ENCODE peak calls at places on chromosomes 6 and 20, in nine cellular contexts. One of them, this sample, is unnamed.

GRCh38 chr6:166750125-166750793 is 123.2 kb upstream of the RPS6KA2 start:
- DNase-seq in CD4-positive, alpha-beta memory T cell: no peak
- DNase-seq in RWPE2: no peak
- DNase-seq in tibial artery: no peak
- DNase-seq in CD8-positive, alpha-beta memory T cell: no peak
- DNase-seq in heart left ventricle: no peak
- DNase-seq in thoracic aorta: no peak
- DNase-seq in lower lobe of right lung: no peak
- DNase-seq in cardiac muscle cell: no peak
- DNase-seq in this sample: no peak

GRCh38 chr6:120405947-120406346 is 928.3 kb downstream of the TBC1D32 start:
- DNase-seq in RWPE2: no peak
- DNase-seq in lower lobe of right lung: no peak
- DNase-seq in cardiac muscle cell: no peak
- DNase-seq in tibial artery: no peak
- DNase-seq in CD8-positive, alpha-beta memory T cell: no peak
- DNase-seq in thoracic aorta: no peak
- DNase-seq in CD4-positive, alpha-beta memory T cell: no peak
- DNase-seq in heart left ventricle: no peak
- DNase-seq in this sample: no peak

GRCh38 chr6:108118791-108119211 is 44.3 kb upstream of the OSTM1 start:
- DNase-seq in thoracic aorta: no peak
- DNase-seq in heart left ventricle: no peak
- DNase-seq in CD8-positive, alpha-beta memory T cell: no peak
- DNase-seq in cardiac muscle cell: no peak
- DNase-seq in tibial artery: no peak
- DNase-seq in CD4-positive, alpha-beta memory T cell: no peak
- DNase-seq in lower lobe of right lung: no peak
- DNase-seq in RWPE2: no peak
- DNase-seq in this sample: no peak

GRCh38 chr6:20565291-20565690 is 31.0 kb downstream of the CDKAL1 start:
- DNase-seq in tibial artery: no peak
- DNase-seq in RWPE2: no peak
- DNase-seq in CD4-positive, alpha-beta memory T cell: no peak
- DNase-seq in cardiac muscle cell: no peak
- DNase-seq in lower lobe of right lung: no peak
- DNase-seq in heart left ventricle: no peak
- DNase-seq in CD8-positive, alpha-beta memory T cell: no peak
- DNase-seq in thoracic aorta: no peak
- DNase-seq in this sample: no peak

GRCh38 chr20:15185322-15185721 is 847.9 kb upstream of the FLRT3 start:
- DNase-seq in heart left ventricle: no peak
- DNase-seq in CD4-positive, alpha-beta memory T cell: no peak
- DNase-seq in thoracic aorta: no peak
- DNase-seq in RWPE2: no peak
- DNase-seq in cardiac muscle cell: no peak
- DNase-seq in tibial artery: no peak
- DNase-seq in CD8-positive, alpha-beta memory T cell: no peak
- DNase-seq in lower lobe of right lung: no peak
- DNase-seq in this sample: no peak

GRCh38 chr20:19783966-19784401 is 25.9 kb downstream of the RIN2 start:
- DNase-seq in RWPE2: peak; percentile 61
- DNase-seq in lower lobe of right lung: peak; percentile 55
- DNase-seq in CD8-positive, alpha-beta memory T cell: no peak
- DNase-seq in heart left ventricle: peak; percentile 80
- DNase-seq in CD4-positive, alpha-beta memory T cell: no peak
- DNase-seq in cardiac muscle cell: peak; percentile 57
- DNase-seq in tibial artery: no peak
- DNase-seq in thoracic aorta: no peak
- DNase-seq in this sample: no peak

GRCh38 chr20:52859156-52859887 is 112.8 kb upstream of the TSHZ2 start:
- DNase-seq in CD4-positive, alpha-beta memory T cell: no peak
- DNase-seq in cardiac muscle cell: peak; percentile 75
- DNase-seq in thoracic aorta: no peak
- DNase-seq in heart left ventricle: peak; percentile 41
- DNase-seq in lower lobe of right lung: no peak
- DNase-seq in tibial artery: no peak
- DNase-seq in CD8-positive, alpha-beta memory T cell: no peak
- DNase-seq in RWPE2: no peak
- DNase-seq in this sample: no peak

GRCh38 chr20:38870733-38871559 is 55.3 kb upstream of the FAM83D start:
- DNase-seq in cardiac muscle cell: no peak
- DNase-seq in RWPE2: peak; percentile 99
- DNase-seq in CD8-positive, alpha-beta memory T cell: peak; percentile 42
- DNase-seq in heart left ventricle: peak; percentile 41
- DNase-seq in thoracic aorta: no peak
- DNase-seq in lower lobe of right lung: no peak
- DNase-seq in tibial artery: no peak
- DNase-seq in CD4-positive, alpha-beta memory T cell: no peak
- DNase-seq in this sample: no peak

GRCh38 chr6:159981171-159981571 is 12.3 kb downstream of the IGF2R start:
- DNase-seq in CD4-positive, alpha-beta memory T cell: no peak
- DNase-seq in CD8-positive, alpha-beta memory T cell: no peak
- DNase-seq in cardiac muscle cell: no peak
- DNase-seq in heart left ventricle: no peak
- DNase-seq in RWPE2: no peak
- DNase-seq in lower lobe of right lung: no peak
- DNase-seq in thoracic aorta: no peak
- DNase-seq in tibial artery: no peak
- DNase-seq in this sample: no peak

GRCh38 chr6:41247882-41248707 is 19.9 kb downstream of the TREML4 start:
- DNase-seq in CD4-positive, alpha-beta memory T cell: no peak
- DNase-seq in thoracic aorta: no peak
- DNase-seq in tibial artery: no peak
- DNase-seq in cardiac muscle cell: no peak
- DNase-seq in heart left ventricle: no peak
- DNase-seq in RWPE2: no peak
- DNase-seq in lower lobe of right lung: no peak
- DNase-seq in CD8-positive, alpha-beta memory T cell: no peak
- DNase-seq in this sample: no peak

GRCh38 chr6:42766163-42766670 is 15.6 kb upstream of the BICRAL start:
- DNase-seq in thoracic aorta: no peak
- DNase-seq in CD4-positive, alpha-beta memory T cell: no peak
- DNase-seq in tibial artery: no peak
- DNase-seq in RWPE2: no peak
- DNase-seq in heart left ventricle: no peak
- DNase-seq in lower lobe of right lung: no peak
- DNase-seq in cardiac muscle cell: no peak
- DNase-seq in CD8-positive, alpha-beta memory T cell: no peak
- DNase-seq in this sample: peak; percentile 39

GRCh38 chr6:75546401-75546800 is 52.8 kb upstream of the FILIP1 start:
- DNase-seq in heart left ventricle: no peak
- DNase-seq in CD4-positive, alpha-beta memory T cell: no peak
- DNase-seq in cardiac muscle cell: peak; percentile 66
- DNase-seq in thoracic aorta: no peak
- DNase-seq in CD8-positive, alpha-beta memory T cell: no peak
- DNase-seq in RWPE2: no peak
- DNase-seq in tibial artery: no peak
- DNase-seq in lower lobe of right lung: no peak
- DNase-seq in this sample: no peak

GRCh38 chr6:87118054-87118453 is 23.1 kb upstream of the CGA start:
- DNase-seq in cardiac muscle cell: no peak
- DNase-seq in CD4-positive, alpha-beta memory T cell: no peak
- DNase-seq in heart left ventricle: no peak
- DNase-seq in thoracic aorta: no peak
- DNase-seq in lower lobe of right lung: no peak
- DNase-seq in RWPE2: no peak
- DNase-seq in tibial artery: no peak
- DNase-seq in CD8-positive, alpha-beta memory T cell: no peak
- DNase-seq in this sample: no peak

GRCh38 chr6:154474636-154475428 is 35.7 kb downstream of the CNKSR3 start:
- DNase-seq in thoracic aorta: peak; percentile 36
- DNase-seq in cardiac muscle cell: peak; percentile 64
- DNase-seq in CD8-positive, alpha-beta memory T cell: no peak
- DNase-seq in RWPE2: no peak
- DNase-seq in CD4-positive, alpha-beta memory T cell: no peak
- DNase-seq in heart left ventricle: no peak
- DNase-seq in lower lobe of right lung: no peak
- DNase-seq in tibial artery: no peak
- DNase-seq in this sample: no peak

GRCh38 chr20:33132858-33133615 is 34.9 kb upstream of the BPIFA2 start:
- DNase-seq in RWPE2: no peak
- DNase-seq in lower lobe of right lung: no peak
- DNase-seq in tibial artery: no peak
- DNase-seq in thoracic aorta: no peak
- DNase-seq in heart left ventricle: no peak
- DNase-seq in CD8-positive, alpha-beta memory T cell: no peak
- DNase-seq in CD4-positive, alpha-beta memory T cell: no peak
- DNase-seq in cardiac muscle cell: peak; percentile 40
- DNase-seq in this sample: no peak
- H3K4me3 ChIP-seq in RWPE2: no peak overlapping the region
- H3K4me3 ChIP-seq in lower lobe of right lung: no peak overlapping the region
- H3K4me3 ChIP-seq in tibial artery: no peak overlapping the region
- H3K4me3 ChIP-seq in thoracic aorta: no peak overlapping the region
- H3K4me3 ChIP-seq in heart left ventricle: no peak overlapping the region
- H3K4me3 ChIP-seq in CD8-positive, alpha-beta memory T cell: no peak overlapping the region
- H3K4me3 ChIP-seq in CD4-positive, alpha-beta memory T cell: no peak overlapping the region
- H3K4me3 ChIP-seq in cardiac muscle cell: no peak overlapping the region
- H3K4me3 ChIP-seq in this sample: no peak overlapping the region

GRCh38 chr6:158638393-158638792 is 6.2 kb downstream of the DYNLT1 start:
- DNase-seq in CD4-positive, alpha-beta memory T cell: no peak
- DNase-seq in RWPE2: no peak
- DNase-seq in cardiac muscle cell: no peak
- DNase-seq in tibial artery: no peak
- DNase-seq in thoracic aorta: no peak
- DNase-seq in CD8-positive, alpha-beta memory T cell: no peak
- DNase-seq in lower lobe of right lung: no peak
- DNase-seq in heart left ventricle: no peak
- DNase-seq in this sample: no peak
- H3K36me3 ChIP-seq in CD4-positive, alpha-beta memory T cell: peaks cover 44% of the 10 kb centered on the region
- H3K36me3 ChIP-seq in RWPE2: peaks cover 68% of the 10 kb centered on the region
- H3K36me3 ChIP-seq in cardiac muscle cell: peaks cover 29% of the 10 kb centered on the region
- H3K36me3 ChIP-seq in tibial artery: peaks cover 18% of the 10 kb centered on the region
- H3K36me3 ChIP-seq in thoracic aorta: peaks cover 22% of the 10 kb centered on the region
- H3K36me3 ChIP-seq in CD8-positive, alpha-beta memory T cell: peaks cover 14% of the 10 kb centered on the region
- H3K36me3 ChIP-seq in lower lobe of right lung: peaks cover 38% of the 10 kb centered on the region
- H3K36me3 ChIP-seq in heart left ventricle: peaks cover 8% of the 10 kb centered on the region
- H3K36me3 ChIP-seq in this sample: peaks cover 32% of the 10 kb centered on the region

GRCh38 chr6:123001540-123001939 is 5.5 kb downstream of the CLVS2 start:
- DNase-seq in lower lobe of right lung: no peak
- DNase-seq in cardiac muscle cell: no peak
- DNase-seq in CD8-positive, alpha-beta memory T cell: no peak
- DNase-seq in tibial artery: no peak
- DNase-seq in RWPE2: no peak
- DNase-seq in CD4-positive, alpha-beta memory T cell: no peak
- DNase-seq in thoracic aorta: no peak
- DNase-seq in heart left ventricle: no peak
- DNase-seq in this sample: no peak

GRCh38 chr6:122997541-122998150 is 1.6 kb downstream of the CLVS2 start:
- DNase-seq in cardiac muscle cell: no peak
- DNase-seq in RWPE2: no peak
- DNase-seq in heart left ventricle: no peak
- DNase-seq in lower lobe of right lung: no peak
- DNase-seq in CD8-positive, alpha-beta memory T cell: no peak
- DNase-seq in tibial artery: no peak
- DNase-seq in thoracic aorta: no peak
- DNase-seq in CD4-positive, alpha-beta memory T cell: no peak
- DNase-seq in this sample: no peak

GRCh38 chr6:122998403-122998965 is 2.4 kb downstream of the CLVS2 start:
- DNase-seq in tibial artery: no peak
- DNase-seq in thoracic aorta: no peak
- DNase-seq in RWPE2: no peak
- DNase-seq in CD8-positive, alpha-beta memory T cell: no peak
- DNase-seq in heart left ventricle: no peak
- DNase-seq in CD4-positive, alpha-beta memory T cell: no peak
- DNase-seq in cardiac muscle cell: no peak
- DNase-seq in lower lobe of right lung: no peak
- DNase-seq in this sample: no peak

GRCh38 chr6:122996797-122997520 is 924 bp downstream of the CLVS2 start:
- DNase-seq in thoracic aorta: no peak
- DNase-seq in lower lobe of right lung: no peak
- DNase-seq in RWPE2: no peak
- DNase-seq in CD4-positive, alpha-beta memory T cell: no peak
- DNase-seq in tibial artery: no peak
- DNase-seq in cardiac muscle cell: no peak
- DNase-seq in heart left ventricle: no peak
- DNase-seq in CD8-positive, alpha-beta memory T cell: no peak
- DNase-seq in this sample: no peak

DNA sequence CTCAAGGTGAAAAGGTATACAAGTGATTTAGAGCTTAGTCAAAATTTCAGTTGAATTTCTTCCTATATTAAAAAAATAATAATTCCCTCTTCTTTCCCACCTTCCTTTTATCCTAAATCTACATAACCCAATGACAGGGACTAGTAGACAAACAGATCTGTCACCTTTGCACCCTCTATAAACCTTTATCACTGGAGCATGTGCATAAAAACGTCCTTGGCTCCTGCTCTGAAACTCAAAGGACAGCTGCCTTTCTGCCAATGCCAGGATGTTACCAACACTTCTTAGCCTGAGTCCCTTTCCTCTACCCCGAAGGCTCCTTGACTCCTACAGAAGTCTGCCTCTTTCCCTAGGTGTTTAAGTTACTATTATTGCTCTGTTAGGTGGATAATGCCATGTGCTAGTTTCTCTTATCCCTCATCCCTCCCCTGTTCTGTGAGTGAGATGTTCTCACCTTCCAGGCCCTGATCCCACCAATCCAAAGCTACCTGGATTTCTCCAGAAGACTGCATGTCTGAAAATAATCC is 4.3 kb downstream of the CLVS2 start:
- DNase-seq in heart left ventricle: no peak
- DNase-seq in cardiac muscle cell: no peak
- DNase-seq in thoracic aorta: no peak
- DNase-seq in CD8-positive, alpha-beta memory T cell: no peak
- DNase-seq in CD4-positive, alpha-beta memory T cell: no peak
- DNase-seq in tibial artery: no peak
- DNase-seq in RWPE2: no peak
- DNase-seq in lower lobe of right lung: no peak
- DNase-seq in this sample: no peak
- H3K4me1 ChIP-seq in heart left ventricle: peaks cover 10% of the 10 kb centered on the region
- H3K4me1 ChIP-seq in cardiac muscle cell: no peaks in the 10 kb centered on the region
- H3K4me1 ChIP-seq in thoracic aorta: peaks cover 9% of the 10 kb centered on the region
- H3K4me1 ChIP-seq in CD8-positive, alpha-beta memory T cell: no peaks in the 10 kb centered on the region
- H3K4me1 ChIP-seq in CD4-positive, alpha-beta memory T cell: no peaks in the 10 kb centered on the region
- H3K4me1 ChIP-seq in tibial artery: peaks cover 7% of the 10 kb centered on the region
- H3K4me1 ChIP-seq in RWPE2: no peaks in the 10 kb centered on the region
- H3K4me1 ChIP-seq in lower lobe of right lung: peaks cover 8% of the 10 kb centered on the region
- H3K4me1 ChIP-seq in this sample: no peaks in the 10 kb centered on the region

DNA sequence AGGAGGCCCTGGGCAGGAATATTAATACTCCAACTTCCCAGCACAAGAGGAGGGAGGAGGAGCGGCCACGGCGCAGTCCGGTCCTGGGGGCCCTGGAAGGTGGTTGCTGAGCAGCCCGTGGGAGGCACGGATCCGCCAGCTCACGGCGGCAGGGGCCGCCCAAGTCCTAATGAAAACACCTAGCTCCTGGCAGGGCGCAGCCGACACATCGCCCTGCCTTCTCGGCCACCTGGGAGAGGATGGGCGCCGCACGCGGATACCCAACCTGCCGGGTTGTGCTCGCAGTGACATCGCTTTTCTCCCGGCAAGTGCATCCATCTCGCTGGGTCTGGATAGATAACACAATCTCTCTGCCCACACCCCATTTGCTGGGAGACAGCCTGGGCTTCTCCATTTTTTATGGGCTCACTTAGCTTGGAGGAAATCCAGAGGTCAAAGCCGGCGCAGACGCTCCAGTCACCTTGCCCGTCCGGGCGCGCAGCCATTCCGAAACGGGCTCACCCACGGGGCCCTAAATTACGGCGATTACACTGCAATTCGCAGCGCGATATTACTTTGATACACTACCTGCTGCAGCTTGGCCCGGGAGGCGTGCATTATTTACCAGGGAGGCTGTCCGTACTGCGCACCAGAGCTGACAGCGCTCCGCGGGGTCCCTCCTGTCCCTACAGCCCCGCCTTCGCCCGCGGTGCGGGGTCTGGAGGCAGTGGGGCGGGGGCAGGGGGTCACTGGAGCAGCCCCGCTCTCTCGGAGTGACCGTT is 36.2 kb upstream of the CCDC167 start:
- DNase-seq in cardiac muscle cell: no peak
- DNase-seq in RWPE2: no peak
- DNase-seq in tibial artery: no peak
- DNase-seq in lower lobe of right lung: no peak
- DNase-seq in CD8-positive, alpha-beta memory T cell: no peak
- DNase-seq in heart left ventricle: no peak
- DNase-seq in thoracic aorta: no peak
- DNase-seq in CD4-positive, alpha-beta memory T cell: no peak
- DNase-seq in this sample: no peak
- H3K4me3 ChIP-seq in cardiac muscle cell: peak overlapping the region; percentile 19
- H3K4me3 ChIP-seq in RWPE2: no peak overlapping the region
- H3K4me3 ChIP-seq in tibial artery: no peak overlapping the region
- H3K4me3 ChIP-seq in lower lobe of right lung: peak overlapping the region; percentile 38
- H3K4me3 ChIP-seq in CD8-positive, alpha-beta memory T cell: peak overlapping the region; percentile 48
- H3K4me3 ChIP-seq in heart left ventricle: peak overlapping the region; percentile 43
- H3K4me3 ChIP-seq in thoracic aorta: peak overlapping the region; percentile 54
- H3K4me3 ChIP-seq in CD4-positive, alpha-beta memory T cell: no peak overlapping the region
- H3K4me3 ChIP-seq in this sample: peak overlapping the region; percentile 37

This sample was measured in gastrocnemius medialis.